ENCODE peak calls at places on chromosome 13, in six cellular contexts. H is EL; X is stimulated activated naive CD8-positive, alpha-beta T cell treated with anti-CD3 and anti-CD28 coated beads, Interleukin-15, amount 100 ng/mL, for 72 hours; W is EH; M is cardiac muscle cell; J is nephron progenitor cell. D is an unnamed sample.

GRCh38 chr13:76331948-76332712 is 554.1 kb downstream of the KCTD12 start:
- DNase-seq in H (no peak), X (no peak), W (no peak), M (peak), J (no peak), D (no peak)

GRCh38 chr13:97243915-97244820 is 22.0 kb downstream of the MBNL2 start:
- DNase-seq in H (no peak), X (no peak), W (no peak), M (no peak), J (no peak), D (no peak)

GRCh38 chr13:113671066-113672001 is 4.3 kb downstream of the GRK1 start:
- DNase-seq in H (no peak), X (no peak), W (no peak), M (no peak), J (no peak), D (peak)

GRCh38 chr13:72820156-72820897 is 38.4 kb downstream of the PIBF1 start:
- DNase-seq in H (peak), X (no peak), W (peak), M (peak), J (no peak), D (no peak)

GRCh38 chr13:39047560-39047959 is 9.3 kb downstream of the NHLRC3 start:
- DNase-seq in H (no peak), X (no peak), W (no peak), M (no peak), J (no peak), D (no peak)

GRCh38 chr13:44396295-44396962 is 22.8 kb downstream of the SERP2 start:
- DNase-seq in H (no peak), X (no peak), W (no peak), M (no peak), J (no peak), D (no peak)

GRCh38 chr13:99312493-99312883 is 5.3 kb upstream of the GPR183 start:
- DNase-seq in H (peak), X (no peak), W (peak), M (peak), J (no peak), D (peak)

GRCh38 chr13:30119476-30119875 is 187.9 kb downstream of the KATNAL1 start:
- DNase-seq in H (peak), X (peak), W (peak), M (peak), J (no peak), D (no peak)

GRCh38 chr13:113972451-113973217 is 1.2 kb downstream of the C13orf46 start:
- DNase-seq in H (no peak), X (no peak), W (no peak), M (no peak), J (no peak), D (peak)

GRCh38 chr13:42883771-42884170 is 102.4 kb downstream of the FAM216B start:
- DNase-seq in H (peak), X (no peak), W (peak), M (peak), J (peak), D (peak)

GRCh38 chr13:110640591-110641029 is 25.3 kb downstream of the NAXD start:
- DNase-seq in H (no peak), X (no peak), W (peak), M (no peak), J (peak), D (no peak)

GRCh38 chr13:105572401-105572800 is 963.1 kb downstream of the EFNB2 start:
- DNase-seq in H (peak), X (no peak), W (peak), M (peak), J (no peak), D (no peak)

GRCh38 chr13:39765801-39766463 is 110.5 kb downstream of the COG6 start:
- DNase-seq in H (peak), X (peak), W (peak), M (peak), J (peak), D (peak)

GRCh38 chr13:79943633-79944032 is 397.3 kb downstream of the SPRY2 start:
- DNase-seq in H (no peak), X (no peak), W (no peak), M (no peak), J (no peak), D (no peak)

GRCh38 chr13:30971575-30971974 is 39.1 kb downstream of the TEX26 start:
- DNase-seq in H (no peak), X (no peak), W (peak), M (peak), J (no peak), D (no peak)

GRCh38 chr13:39506559-39507390 is 96.2 kb downstream of the LHFPL6 start:
- DNase-seq in H (peak), X (no peak), W (peak), M (no peak), J (no peak), D (no peak)

GRCh38 chr13:110422913-110423688 is 116.0 kb downstream of the COL4A2 start:
- DNase-seq in H (peak), X (no peak), W (peak), M (no peak), J (no peak), D (no peak)

GRCh38 chr13:51715613-51716012 is 88.3 kb downstream of the DHRS12 start:
- DNase-seq in H (no peak), X (no peak), W (no peak), M (no peak), J (no peak), D (no peak)

GRCh38 chr13:42041684-42042035 is 6.8 kb upstream of the DGKH start:
- DNase-seq in H (peak), X (no peak), W (peak), M (peak), J (peak), D (peak)

GRCh38 chr13:74452176-74452575 is 318.0 kb upstream of the KLF12 start:
- DNase-seq in H (no peak), X (no peak), W (no peak), M (peak), J (no peak), D (no peak)

GRCh38 chr13:110444226-110444653 is 117.3 kb downstream of the RAB20 start:
- DNase-seq in H (peak), X (no peak), W (peak), M (peak), J (no peak), D (no peak)

GRCh38 chr13:106466691-106467405 is 68.6 kb downstream of the EFNB2 start:
- DNase-seq in H (no peak), X (no peak), W (peak), M (no peak), J (no peak), D (no peak)

GRCh38 chr13:52345048-52345447 is 60.9 kb downstream of the THSD1 start:
- DNase-seq in H (peak), X (no peak), W (peak), M (peak), J (no peak), D (no peak)

GRCh38 chr13:44052843-44053607 is 173.3 kb downstream of the LACC1 start:
- DNase-seq in H (peak), X (no peak), W (peak), M (peak), J (peak), D (no peak)

GRCh38 chr13:102195566-102196462 is 206.0 kb downstream of the FGF14 start:
- DNase-seq in H (no peak), X (no peak), W (no peak), M (no peak), J (no peak), D (no peak)

GRCh38 chr13:44523176-44524017 is 52.7 kb downstream of the TSC22D1 start:
- DNase-seq in H (peak), X (no peak), W (peak), M (peak), J (no peak), D (no peak)

GRCh38 chr13:95652821-95653220 is 8.3 kb upstream of the DZIP1 start:
- DNase-seq in H (no peak), X (no peak), W (no peak), M (no peak), J (no peak), D (no peak)

GRCh38 chr13:112897603-112897955 is 71.4 kb upstream of the MCF2L start:
- DNase-seq in H (no peak), X (no peak), W (no peak), M (no peak), J (no peak), D (no peak)

GRCh38 chr13:43036386-43037220 is 13.2 kb downstream of the DNAJC15 start:
- DNase-seq in H (no peak), X (no peak), W (no peak), M (peak), J (no peak), D (no peak)

GRCh38 chr13:77522444-77522843 is 13.1 kb upstream of the SCEL start:
- DNase-seq in H (no peak), X (no peak), W (no peak), M (no peak), J (no peak), D (no peak)

GRCh38 chr13:110216006-110216402 is 91.0 kb downstream of the COL4A1 start:
- DNase-seq in H (no peak), X (no peak), W (no peak), M (no peak), J (no peak), D (no peak)

GRCh38 chr13:43815204-43815603 is 28.4 kb upstream of the ENOX1 start:
- DNase-seq in H (peak), X (no peak), W (peak), M (peak), J (no peak), D (no peak)

GRCh38 chr13:100275746-100276145 is 186.9 kb downstream of the PCCA start:
- DNase-seq in H (peak), X (no peak), W (no peak), M (no peak), J (no peak), D (no peak)

GRCh38 chr13:111082240-111082639 is 32.9 kb upstream of the ARHGEF7 start:
- DNase-seq in H (no peak), X (no peak), W (no peak), M (no peak), J (no peak), D (no peak)

GRCh38 chr13:35210234-35210633 is 266.3 kb downstream of the MAB21L1 start:
- DNase-seq in H (peak), X (no peak), W (peak), M (peak), J (no peak), D (no peak)

GRCh38 chr13:110265341-110265681 is 41.6 kb downstream of the COL4A1 start:
- DNase-seq in H (no peak), X (no peak), W (no peak), M (no peak), J (no peak), D (no peak)

GRCh38 chr13:50989476-50989875 is 79.9 kb downstream of the RNASEH2B start:
- DNase-seq in H (no peak), X (no peak), W (no peak), M (peak), J (peak), D (peak)

GRCh38 chr13:107866666-107867623 is 348.4 kb downstream of the LIG4 start:
- DNase-seq in H (no peak), X (no peak), W (peak), M (peak), J (peak), D (no peak)

GRCh38 chr13:24511019-24511823 is 1.4 kb downstream of the PARP4 start:
- DNase-seq in H (peak), X (peak), W (peak), M (peak), J (no peak), D (no peak)

GRCh38 chr13:92573467-92574057 is 653.0 kb upstream of the GPC6 start:
- DNase-seq in H (peak), X (no peak), W (no peak), M (peak), J (peak), D (no peak)

D was measured in psoas muscle.